ENCODE peak calls at places on chromosomes 5 and 9, in eight cellular contexts. M is transverse colon, D is upper lobe of left lung, T is GM12878, C is SK-N-SH, G is HepG2, X is esophagus muscularis mucosa, R is K562. A is an unnamed sample.

GRCh38 chr5:64766105-64766504 is 2.4 kb downstream of the SREK1IP1 start:
- DNase-seq in X (no peak), T (no peak), C (no peak), D (no peak), M (peak), G (peak), R (no peak), A (no peak)

GRCh38 chr9:6105738-6106137 is 90.3 kb upstream of the RANBP6 start:
- DNase-seq in C (no peak), T (no peak), X (no peak), M (no peak), R (no peak), D (no peak), G (no peak), A (no peak)

GRCh38 chr5:143139585-143139984 is 263.9 kb downstream of the NR3C1 start:
- DNase-seq in X (no peak), M (no peak), R (no peak), T (no peak), D (no peak), C (no peak), G (no peak), A (no peak)

GRCh38 chr5:53024535-53024934 is 35.4 kb downstream of the ITGA2 start:
- DNase-seq in D (no peak), R (no peak), G (no peak), C (no peak), M (no peak), T (no peak), X (no peak), A (no peak)

GRCh38 chr9:130862747-130863146 is 27.7 kb downstream of the ABL1 start:
- DNase-seq in C (no peak), T (no peak), X (no peak), G (no peak), R (peak), M (no peak), D (no peak), A (peak)

GRCh38 chr9:136141716-136142415 is 23.2 kb upstream of the TMEM250 start:
- DNase-seq in T (no peak), G (no peak), C (no peak), M (no peak), X (no peak), D (peak), R (no peak), A (no peak)

GRCh38 chr9:78973906-78974305 is 597.9 kb upstream of the TLE4 start:
- DNase-seq in C (no peak), X (no peak), G (no peak), D (no peak), M (no peak), R (no peak), T (no peak), A (no peak)

GRCh38 chr9:1994180-1994579 is 21.0 kb upstream of the SMARCA2 start:
- DNase-seq in X (no peak), R (no peak), D (no peak), T (no peak), C (no peak), G (no peak), M (no peak), A (no peak)

GRCh38 chr9:15104826-15105420 is 194.7 kb upstream of the FREM1 start:
- DNase-seq in G (peak), D (no peak), M (no peak), C (peak), T (no peak), X (no peak), R (peak), A (no peak)

GRCh38 chr9:96476591-96476990 is 26.6 kb downstream of the HABP4 start:
- DNase-seq in X (peak), R (no peak), C (no peak), M (no peak), T (no peak), D (no peak), G (no peak), A (no peak)

GRCh38 chr5:178387856-178388190 is 155.2 kb upstream of the PHYKPL start:
- DNase-seq in M (no peak), R (no peak), D (no peak), T (no peak), X (no peak), G (no peak), C (peak), A (peak)

GRCh38 chr5:120293796-120294195 is 170.3 kb upstream of the PRR16 start:
- DNase-seq in T (no peak), R (no peak), X (no peak), C (no peak), D (no peak), M (no peak), G (no peak), A (no peak)

GRCh38 chr5:106610041-106610440 is 1060.7 kb downstream of the EFNA5 start:
- DNase-seq in M (no peak), R (no peak), D (no peak), X (no peak), C (no peak), G (no peak), T (no peak), A (no peak)

GRCh38 chr9:129174724-129175514 is 3.1 kb downstream of the IER5L start:
- DNase-seq in T (no peak), C (peak), R (peak), M (peak), X (peak), D (peak), G (peak), A (peak)

GRCh38 chr9:16869961-16870605 is 387 bp downstream of the BNC2 start:
- DNase-seq in T (no peak), X (no peak), G (no peak), R (no peak), M (peak), D (no peak), C (peak), A (peak)

GRCh38 chr9:121816449-121816817 is 165.0 kb downstream of the DAB2IP start:
- DNase-seq in M (no peak), C (no peak), G (no peak), X (no peak), R (no peak), T (no peak), D (no peak), A (no peak)

GRCh38 chr9:135164036-135164435 is 76.6 kb downstream of the OLFM1 start:
- DNase-seq in R (no peak), G (no peak), X (no peak), M (no peak), D (no peak), C (no peak), T (no peak), A (no peak)

GRCh38 chr9:19233344-19233743 is 2.9 kb downstream of the DENND4C start:
- DNase-seq in R (no peak), D (no peak), X (no peak), M (no peak), C (no peak), G (no peak), T (no peak), A (no peak)

GRCh38 chr9:92609142-92609500 is 60.8 kb downstream of the IPPK start:
- DNase-seq in G (no peak), C (peak), R (no peak), D (no peak), M (no peak), X (no peak), T (no peak), A (no peak)

GRCh38 chr5:175464414-175465233 is 13.7 kb upstream of the SFXN1 start:
- DNase-seq in R (peak), D (no peak), X (no peak), M (peak), C (peak), G (peak), T (no peak), A (no peak)

GRCh38 chr9:95810133-95810532 is 65.4 kb upstream of the ERCC6L2 start:
- DNase-seq in G (no peak), X (no peak), C (no peak), D (no peak), M (no peak), T (no peak), R (no peak), A (no peak)

GRCh38 chr5:44546283-44546682 is 157.1 kb upstream of the FGF10 start:
- DNase-seq in T (no peak), X (no peak), D (no peak), G (no peak), M (no peak), R (no peak), C (no peak), A (no peak)

GRCh38 chr5:119656023-119656422 is 26.7 kb downstream of the FAM170A start:
- DNase-seq in G (no peak), T (no peak), M (no peak), X (no peak), C (no peak), R (no peak), D (no peak), A (no peak)

GRCh38 chr5:35230043-35230611 is at the start of gene PRLR:
- DNase-seq in X (no peak), C (peak), M (peak), T (no peak), G (peak), R (no peak), D (peak), A (peak)

GRCh38 chr9:120857481-120857880 is 14.8 kb upstream of the PSMD5 start:
- DNase-seq in G (no peak), T (no peak), R (no peak), M (no peak), D (no peak), X (no peak), C (no peak), A (no peak)

GRCh38 chr9:9392755-9393154 is 1220.0 kb downstream of the PTPRD start:
- DNase-seq in X (no peak), C (no peak), D (no peak), R (no peak), G (no peak), T (no peak), M (peak), A (no peak)

GRCh38 chr9:124654431-124654830 is 116.7 kb downstream of the NR6A1 start:
- DNase-seq in C (no peak), X (no peak), M (no peak), T (no peak), G (no peak), R (no peak), D (no peak), A (no peak)

GRCh38 chr9:75186767-75187380 is 98.6 kb downstream of the OSTF1 start:
- DNase-seq in X (no peak), C (peak), R (peak), T (no peak), M (no peak), G (no peak), D (no peak), A (no peak)

GRCh38 chr5:16418471-16418922 is 47.1 kb downstream of the ZNF622 start:
- DNase-seq in R (peak), D (no peak), X (no peak), C (peak), M (no peak), G (no peak), T (no peak), A (no peak)

GRCh38 chr5:62577488-62577887 is 1.1 kb upstream of the LRRC70 start:
- DNase-seq in C (no peak), X (no peak), R (no peak), M (no peak), T (no peak), D (no peak), G (no peak), A (no peak)

GRCh38 chr9:14515564-14516198 is 177.6 kb downstream of the ZDHHC21 start:
- DNase-seq in M (no peak), X (no peak), C (peak), G (no peak), R (no peak), T (no peak), D (peak), A (peak)

GRCh38 chr5:52620315-52620714 is 167.4 kb upstream of the ITGA1 start:
- DNase-seq in C (no peak), R (no peak), G (no peak), D (no peak), M (no peak), T (no peak), X (no peak), A (no peak)

GRCh38 chr5:121462441-121462840 is 389.2 kb upstream of the FTMT start:
- DNase-seq in M (no peak), T (no peak), R (no peak), D (no peak), X (no peak), C (no peak), G (no peak), A (no peak)

DNA sequence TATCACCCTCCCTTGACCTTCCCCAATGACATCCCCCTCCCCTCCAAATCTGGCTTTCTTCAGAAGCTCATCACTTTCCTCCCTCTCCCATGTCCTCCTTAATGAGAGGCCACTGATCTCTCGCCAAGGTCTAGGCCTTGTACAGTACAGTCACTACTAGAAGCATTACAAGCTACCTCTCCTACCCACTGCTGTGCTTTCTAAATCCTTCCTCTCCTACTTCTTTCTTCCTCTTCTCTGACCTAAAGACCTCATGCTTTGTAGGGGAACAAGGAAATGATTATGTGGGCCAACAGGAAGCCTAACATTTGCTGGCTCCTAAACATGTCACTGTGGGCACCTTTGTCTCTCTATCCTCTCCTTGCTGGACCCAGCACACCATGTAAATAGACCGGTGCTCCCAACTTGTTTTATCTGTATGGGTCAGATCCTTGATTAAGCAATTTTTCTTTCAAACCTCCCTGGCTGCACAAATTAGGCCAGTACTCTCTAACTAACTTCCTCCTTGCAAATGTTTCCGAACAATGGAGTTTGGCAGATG is 16.7 kb downstream of the SLC28A3 start:
- DNase-seq in D (no peak), X (no peak), M (no peak), T (no peak), C (no peak), R (no peak), G (no peak), A (no peak)
- TF ChIP-seq POLR2AphosphoS5 in D (no peak), X (no peak), M (no peak), T (no peak), C (no peak), R (no peak), G (no peak), A (no peak)

GRCh38 chr5:136021016-136021405 is 7.8 kb upstream of the TGFBI start:
- DNase-seq in R (peak), X (no peak), G (no peak), M (no peak), T (no peak), C (no peak), D (no peak), A (peak)
- TF ChIP-seq EP300 in R (no peak), X (no peak), G (no peak), M (no peak), T (no peak), C (no peak), D (no peak), A (no peak)

GRCh38 chr5:168401226-168401625 is 85.0 kb upstream of the RARS1 start:
- DNase-seq in M (no peak), G (no peak), C (no peak), X (no peak), T (no peak), R (no peak), D (no peak), A (no peak)

GRCh38 chr5:168400429-168401220 is 85.6 kb upstream of the RARS1 start:
- DNase-seq in G (no peak), M (no peak), X (no peak), R (no peak), C (no peak), D (no peak), T (no peak), A (no peak)

GRCh38 chr5:168401880-168402279 is 84.4 kb upstream of the RARS1 start:
- DNase-seq in D (no peak), G (no peak), R (no peak), M (no peak), X (no peak), T (no peak), C (no peak), A (no peak)

GRCh38 chr5:168407222-168407621 is 79.0 kb upstream of the RARS1 start:
- DNase-seq in R (no peak), G (no peak), X (no peak), C (no peak), D (no peak), M (no peak), T (no peak), A (no peak)

DNA sequence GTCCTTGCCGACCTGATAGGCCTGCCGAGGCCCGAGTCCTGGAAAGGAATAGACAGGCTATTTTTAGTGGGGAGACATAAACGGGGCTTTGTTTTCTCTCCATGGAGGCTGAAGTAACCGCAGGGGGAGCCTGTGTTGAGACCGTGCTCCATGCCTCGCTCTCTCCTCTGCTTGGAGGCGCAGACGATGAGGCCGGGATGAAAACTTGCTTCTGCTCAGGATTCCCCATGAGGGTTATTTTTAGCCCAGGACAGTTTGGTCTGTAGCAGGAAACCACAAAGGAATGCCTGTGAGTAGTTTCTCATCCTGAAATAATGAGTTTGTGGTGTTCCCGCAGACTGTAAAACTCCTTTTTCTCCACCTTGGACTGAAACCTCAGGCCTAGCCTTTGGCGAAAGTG is 81.9 kb upstream of the RARS1 start:
- DNase-seq in R (no peak), T (no peak), C (no peak), X (no peak), D (no peak), M (no peak), G (no peak), A (no peak)
- TF ChIP-seq CTCF in R (no peak), T (no peak), C (no peak), X (no peak), D (no peak), M (no peak), G (no peak), A (no peak)

GRCh38 chr5:133106761-133107572 is 55.2 kb downstream of the HSPA4 start:
- DNase-seq in G (no peak), R (no peak), C (no peak), D (no peak), T (no peak), X (no peak), M (no peak), A (no peak)
- TF ChIP-seq POLR2AphosphoS5 in G (no peak), R (no peak), C (no peak), D (no peak), T (no peak), X (no peak), M (no peak), A (no peak)

GRCh38 chr5:159916841-159917761 is 819 bp downstream of the ADRA1B start:
- DNase-seq in T (no peak), R (no peak), C (no peak), M (no peak), G (no peak), X (no peak), D (peak), A (no peak)
- TF ChIP-seq EP300 in T (no peak), R (no peak), C (no peak), M (no peak), G (no peak), X (no peak), D (no peak), A (no peak)